ENCODE peak calls at places on chromosomes 2 and 18, in eight cellular contexts. R is stromal cell of bone marrow; B is astrocyte; M is activated CD4-positive, alpha-beta T cell treated with anti-CD3 and anti-CD28 coated beads, Interleukin-2, amount 10 ng/mL, durations not matched to agents 7 days and 5 days; Y is fibroblast of the aortic adventitia; K is RPMI8226; Q is mucosa of descending colon; N is cardiac septum. A is an unnamed sample.

GRCh38 chr2:149561309-149561926 is 26.2 kb downstream of the MMADHC start:
- DNase-seq in R (no peak), B (no peak), M (peak; percentile 50), Y (peak; percentile 57), K (peak; percentile 38), Q (no peak), N (no peak), A (peak; percentile 14)

GRCh38 chr2:164896634-164897033 is 55.0 kb upstream of the COBLL1 start:
- DNase-seq in R (no peak), B (peak; percentile 66), M (peak; percentile 15), Y (peak; percentile 59), K (no peak), Q (no peak), N (no peak), A (peak; percentile 85)

GRCh38 chr2:219454217-219454616 is 19.6 kb downstream of the SPEG start:
- DNase-seq in R (no peak), B (peak; percentile 81), M (no peak), Y (no peak), K (no peak), Q (no peak), N (no peak), A (no peak)

GRCh38 chr2:68637047-68637446 is 6.3 kb upstream of the PROKR1 start:
- DNase-seq in R (no peak), B (no peak), M (no peak), Y (no peak), K (no peak), Q (no peak), N (no peak), A (no peak)

GRCh38 chr2:95352291-95353054 is 50.0 kb upstream of the FAHD2A start:
- DNase-seq in R (no peak), B (no peak), M (no peak), Y (no peak), K (no peak), Q (no peak), N (peak; percentile 66), A (no peak)

GRCh38 chr2:29253495-29253894 is 138.3 kb downstream of the CLIP4 start:
- DNase-seq in R (no peak), B (no peak), M (no peak), Y (no peak), K (no peak), Q (no peak), N (no peak), A (no peak)

GRCh38 chr2:238864207-238865014 is 16.5 kb downstream of the TWIST2 start:
- DNase-seq in R (peak; percentile 96), B (peak; percentile 99), M (no peak), Y (peak; percentile 99), K (peak; percentile 12), Q (peak; percentile 87), N (peak; percentile 86), A (peak; percentile 99)

GRCh38 chr18:13615432-13615861 is 110.9 kb downstream of the FAM210A start:
- DNase-seq in R (no peak), B (peak; percentile 2), M (no peak), Y (no peak), K (no peak), Q (no peak), N (no peak), A (no peak)

GRCh38 chr18:24128700-24129099 is 10.2 kb upstream of the CABYR start:
- DNase-seq in R (no peak), B (peak; percentile 20), M (no peak), Y (peak; percentile 9), K (no peak), Q (no peak), N (no peak), A (peak; percentile 50)

GRCh38 chr18:26477828-26478466 is 70.4 kb downstream of the KCTD1 start:
- DNase-seq in R (no peak), B (no peak), M (no peak), Y (no peak), K (no peak), Q (no peak), N (no peak), A (peak; percentile 34)

GRCh38 chr2:44578401-44579135 is 216.8 kb downstream of the CAMKMT start:
- DNase-seq in R (peak; percentile 50), B (peak; percentile 73), M (no peak), Y (peak; percentile 69), K (no peak), Q (no peak), N (no peak), A (peak; percentile 88)